ENCODE peak calls at places on chromosome X, in six cellular contexts. V is NCI-H2029; E is fibroblast of the aortic adventitia; X is myocyte; M is frontal cortex; D is activated gamma-delta T cell treated with anti-CD3 and anti-CD28 coated beads, Interleukin-2, amount 50 U/mL, for 16 hours. H is an unnamed sample.

GRCh38 chrX:68273887-68274286 is 159.4 kb downstream of the OPHN1 start:
- DNase-seq in V (no peak), E (peak), X (no peak), M (no peak), D (no peak), H (no peak)

GRCh38 chrX:110146521-110146920 is 143.6 kb downstream of the TMEM164 start:
- DNase-seq in V (no peak), E (peak), X (peak), M (peak), D (no peak), H (peak)

GRCh38 chrX:3962511-3963350 is 249.3 kb upstream of the PRKX start:
- DNase-seq in V (no peak), E (peak), X (peak), M (peak), D (no peak), H (peak)

GRCh38 chrX:106649523-106650428 is 38.0 kb downstream of the RADX start:
- DNase-seq in V (no peak), E (no peak), X (no peak), M (no peak), D (no peak), H (no peak)

GRCh38 chrX:9180623-9181022 is 146.7 kb upstream of the FAM9B start:
- DNase-seq in V (no peak), E (no peak), X (no peak), M (no peak), D (no peak), H (no peak)

GRCh38 chrX:97898798-97899197 is 1015.1 kb downstream of the RPA4 start:
- DNase-seq in V (no peak), E (peak), X (no peak), M (no peak), D (no peak), H (no peak)

GRCh38 chrX:115068896-115069295 is 51.5 kb upstream of the IL13RA2 start:
- DNase-seq in V (no peak), E (no peak), X (no peak), M (no peak), D (no peak), H (no peak)

GRCh38 chrX:97215166-97215565 is 331.5 kb downstream of the RPA4 start:
- DNase-seq in V (no peak), E (no peak), X (peak), M (no peak), D (no peak), H (no peak)

GRCh38 chrX:72060196-72060974 is 71.3 kb downstream of the RTL5 start:
- DNase-seq in V (no peak), E (no peak), X (peak), M (peak), D (no peak), H (no peak)

H was measured in AML-193.